ENCODE peak calls at places on chromosomes 3 and 15, in nine cellular contexts. Y, L, C, G, O, E, R, T and U are unnamed samples. For H3K9me3, the result is how much of the 10 kb centered on the place peaks cover.

GRCh38 chr3:195096484-195097330 is 174.3 kb downstream of the XXYLT1 start:
- DNase-seq in Y (no peak), L (no peak), C (no peak), G (no peak), O (no peak), E (no peak), R (no peak), T (no peak), U (peak)

GRCh38 chr3:45055411-45056143 is 29.5 kb downstream of the CLEC3B start:
- DNase-seq in Y (peak), L (peak), C (no peak), G (peak), O (peak), E (peak), R (no peak), T (no peak), U (no peak)

GRCh38 chr15:101206173-101206572 is 45.7 kb downstream of the CHSY1 start:
- DNase-seq in Y (peak), L (no peak), C (no peak), G (no peak), O (no peak), E (no peak), R (no peak), T (no peak), U (peak)

GRCh38 chr15:27057904-27058645 is 87.1 kb downstream of the GABRG3 start:
- DNase-seq in Y (peak), L (no peak), C (no peak), G (no peak), O (no peak), E (peak), R (no peak), T (no peak), U (no peak)

GRCh38 chr15:99509686-99510461 is 55.9 kb upstream of the MEF2A start:
- DNase-seq in Y (no peak), L (no peak), C (no peak), G (peak), O (no peak), E (no peak), R (no peak), T (peak), U (no peak)

GRCh38 chr3:157445897-157446296 is 9.2 kb downstream of the PTX3 start:
- DNase-seq in Y (no peak), L (no peak), C (no peak), G (no peak), O (no peak), E (peak), R (no peak), T (no peak), U (no peak)

GRCh38 chr3:46509661-46510187 is 11.9 kb downstream of the RTP3 start:
- DNase-seq in Y (no peak), L (no peak), C (no peak), G (no peak), O (no peak), E (no peak), R (no peak), T (no peak), U (no peak)

GRCh38 chr3:44530957-44531356 is 24.0 kb upstream of the ZKSCAN7 start:
- DNase-seq in Y (no peak), L (no peak), C (no peak), G (no peak), O (no peak), E (no peak), R (no peak), T (no peak), U (no peak)

GRCh38 chr3:184756151-184756681 is 44.4 kb upstream of the MAGEF1 start:
- DNase-seq in Y (no peak), L (no peak), C (no peak), G (no peak), O (no peak), E (no peak), R (no peak), T (no peak), U (no peak)

GRCh38 chr3:23778451-23778850 is 27.3 kb upstream of the UBE2E1 start:
- DNase-seq in Y (peak), L (no peak), C (no peak), G (no peak), O (no peak), E (no peak), R (no peak), T (no peak), U (no peak)

GRCh38 chr3:37601832-37602231 is 259.8 kb upstream of the CTDSPL start:
- DNase-seq in Y (no peak), L (no peak), C (no peak), G (no peak), O (no peak), E (no peak), R (no peak), T (no peak), U (no peak)

GRCh38 chr3:10982782-10983181 is 9.8 kb upstream of the SLC6A1 start:
- DNase-seq in Y (no peak), L (no peak), C (no peak), G (no peak), O (no peak), E (peak), R (peak), T (no peak), U (no peak)

GRCh38 chr3:138898301-138898700 is 48.6 kb downstream of the FOXL2 start:
- DNase-seq in Y (peak), L (no peak), C (no peak), G (no peak), O (peak), E (no peak), R (no peak), T (no peak), U (no peak)

GRCh38 chr3:43647331-43648166 is 25.7 kb upstream of the ANO10 start:
- DNase-seq in Y (no peak), L (no peak), C (no peak), G (no peak), O (no peak), E (no peak), R (no peak), T (no peak), U (no peak)

GRCh38 chr3:22414239-22414638 is 663.2 kb upstream of the ZNF385D start:
- DNase-seq in Y (no peak), L (no peak), C (no peak), G (no peak), O (no peak), E (no peak), R (no peak), T (no peak), U (no peak)

GRCh38 chr3:29057326-29057725 is 223.5 kb upstream of the RBMS3 start:
- DNase-seq in Y (peak), L (no peak), C (no peak), G (no peak), O (no peak), E (no peak), R (no peak), T (no peak), U (no peak)

GRCh38 chr3:45124379-45124778 is 21.8 kb downstream of the CDCP1 start:
- DNase-seq in Y (peak), L (no peak), C (no peak), G (no peak), O (peak), E (peak), R (no peak), T (no peak), U (no peak)

GRCh38 chr3:62051506-62051905 is 321.8 kb downstream of the FEZF2 start:
- DNase-seq in Y (peak), L (peak), C (no peak), G (peak), O (peak), E (no peak), R (peak), T (no peak), U (no peak)

GRCh38 chr3:185712337-185712736 is 112.5 kb downstream of the IGF2BP2 start:
- DNase-seq in Y (peak), L (no peak), C (no peak), G (no peak), O (no peak), E (no peak), R (no peak), T (no peak), U (no peak)

GRCh38 chr3:46065294-46065705 is 38.0 kb upstream of the XCR1 start:
- DNase-seq in Y (no peak), L (peak), C (no peak), G (no peak), O (peak), E (peak), R (peak), T (peak), U (peak)

GRCh38 chr3:53049987-53050386 is 4.1 kb upstream of the SFMBT1 start:
- DNase-seq in Y (no peak), L (no peak), C (no peak), G (no peak), O (no peak), E (no peak), R (no peak), T (no peak), U (no peak)

GRCh38 chr3:45465192-45465591 is 76.8 kb downstream of the LARS2 start:
- DNase-seq in Y (no peak), L (no peak), C (no peak), G (no peak), O (no peak), E (no peak), R (no peak), T (no peak), U (no peak)

GRCh38 chr3:113600418-113601185 is 68.2 kb downstream of the SIDT1 start:
- DNase-seq in Y (no peak), L (no peak), C (no peak), G (no peak), O (no peak), E (no peak), R (no peak), T (no peak), U (no peak)

GRCh38 chr15:78075490-78076230 is 1.9 kb downstream of the TBC1D2B start:
- DNase-seq in Y (peak), L (no peak), C (peak), G (no peak), O (peak), E (peak), R (no peak), T (no peak), U (no peak)

GRCh38 chr3:171282041-171282440 is 178.2 kb downstream of the TNIK start:
- DNase-seq in Y (peak), L (no peak), C (no peak), G (no peak), O (no peak), E (no peak), R (no peak), T (no peak), U (no peak)

GRCh38 chr3:65181397-65181871 is 493.6 kb upstream of the ADAMTS9 start:
- DNase-seq in Y (no peak), L (no peak), C (no peak), G (no peak), O (no peak), E (no peak), R (no peak), T (no peak), U (no peak)

GRCh38 chr15:96268421-96269204 is 61.9 kb upstream of the NR2F2 start:
- DNase-seq in Y (peak), L (no peak), C (no peak), G (no peak), O (no peak), E (peak), R (no peak), T (no peak), U (no peak)

GRCh38 chr15:73850228-73850627 is 23.1 kb upstream of the TBC1D21 start:
- DNase-seq in Y (no peak), L (no peak), C (no peak), G (no peak), O (no peak), E (no peak), R (no peak), T (no peak), U (no peak)

GRCh38 chr3:50453907-50454306 is 49.5 kb downstream of the CACNA2D2 start:
- DNase-seq in Y (no peak), L (peak), C (no peak), G (peak), O (no peak), E (no peak), R (no peak), T (no peak), U (no peak)

GRCh38 chr3:48694610-48695051 is 8.9 kb upstream of the NCKIPSD start:
- DNase-seq in Y (peak), L (peak), C (peak), G (no peak), O (no peak), E (peak), R (peak), T (no peak), U (no peak)

GRCh38 chr15:50971115-50971514 is 62.6 kb downstream of the AP4E1 start:
- DNase-seq in Y (no peak), L (no peak), C (no peak), G (no peak), O (no peak), E (no peak), R (no peak), T (no peak), U (no peak)

GRCh38 chr15:50973605-50974004 is 65.1 kb downstream of the AP4E1 start:
- DNase-seq in Y (no peak), L (no peak), C (no peak), G (no peak), O (no peak), E (no peak), R (no peak), T (no peak), U (no peak)

GRCh38 chr15:50968353-50968752 is 59.9 kb downstream of the AP4E1 start:
- DNase-seq in Y (peak), L (no peak), C (no peak), G (no peak), O (no peak), E (peak), R (no peak), T (no peak), U (no peak)

GRCh38 chr15:50970524-50970923 is 62.0 kb downstream of the AP4E1 start:
- DNase-seq in Y (no peak), L (no peak), C (no peak), G (no peak), O (no peak), E (no peak), R (no peak), T (no peak), U (no peak)

DNA sequence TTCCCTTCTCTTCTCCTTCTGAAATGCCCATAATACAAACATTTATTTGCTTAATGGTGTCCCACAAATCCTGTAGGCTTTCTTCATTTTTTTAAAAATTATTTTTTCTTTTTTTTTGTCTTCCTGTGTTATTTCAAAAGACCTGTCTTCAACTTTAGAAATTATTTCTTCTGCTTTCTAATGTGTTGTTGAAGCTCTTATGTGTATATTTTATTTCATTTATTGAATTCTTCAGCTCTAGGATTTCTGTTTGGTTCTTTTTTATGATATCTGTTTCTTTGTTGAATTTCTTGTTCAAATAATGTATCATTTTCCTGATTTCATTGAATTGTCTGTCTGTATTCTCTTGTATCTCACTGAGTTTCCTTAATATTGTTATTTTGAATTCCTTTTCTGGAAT is 63.1 kb downstream of the AP4E1 start:
- DNase-seq in Y (no peak), L (no peak), C (no peak), G (peak), O (no peak), E (no peak), R (no peak), T (no peak), U (no peak)
- H3K9me3 ChIP-seq in Y (under half), L (under half), C (under half), G (under half), O (under half), E (under half), R (under half), T (under half), U (under half)

DNA sequence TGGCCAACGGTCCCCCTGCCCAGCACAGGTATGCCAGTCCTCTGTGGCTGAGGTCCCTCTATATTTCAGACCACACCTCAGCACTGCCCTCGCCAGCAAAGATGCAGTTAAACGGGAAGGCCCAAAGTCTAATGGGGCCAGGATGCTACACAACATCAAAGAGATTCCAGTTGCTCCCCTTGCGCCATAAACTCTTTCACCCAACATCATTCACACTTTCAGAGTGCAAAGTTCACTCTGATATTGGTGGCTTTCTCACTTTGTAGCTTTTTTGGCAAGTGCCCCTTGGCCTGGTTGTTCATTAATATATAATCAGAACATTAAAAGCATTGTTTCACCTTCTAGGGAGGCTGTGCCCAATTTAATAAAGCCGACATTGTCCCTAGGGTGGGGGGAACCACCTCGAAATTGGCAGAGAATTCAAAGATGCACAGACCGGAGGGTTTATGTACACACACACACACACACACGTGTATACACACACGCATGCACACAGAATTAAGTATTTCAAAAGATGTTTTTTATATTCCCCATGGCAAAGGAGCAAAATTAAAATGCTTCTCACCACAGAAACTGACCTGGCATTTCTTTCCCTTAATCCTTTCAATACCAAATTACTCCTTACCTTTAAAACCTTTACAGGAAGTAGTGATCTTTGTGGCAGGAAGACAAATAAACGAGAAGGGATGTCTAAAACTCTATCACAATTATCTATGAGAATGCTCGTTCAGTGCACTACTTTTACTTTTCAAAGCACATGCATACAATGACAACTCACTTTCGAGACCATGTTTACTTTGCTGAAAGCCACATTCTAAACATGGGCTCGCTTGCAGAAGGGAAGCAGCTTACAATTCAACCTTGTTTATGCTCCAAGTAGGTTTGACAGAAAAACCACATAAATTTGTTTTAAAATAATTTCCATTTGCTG is 19.5 kb downstream of the LRIG1 start:
- DNase-seq in Y (peak), L (no peak), C (no peak), G (no peak), O (no peak), E (no peak), R (no peak), T (no peak), U (no peak)
- H3K4me3 ChIP-seq in Y (peak), L (no peak), C (no peak), G (peak), O (no peak), E (no peak), R (no peak), T (no peak), U (peak)

DNA sequence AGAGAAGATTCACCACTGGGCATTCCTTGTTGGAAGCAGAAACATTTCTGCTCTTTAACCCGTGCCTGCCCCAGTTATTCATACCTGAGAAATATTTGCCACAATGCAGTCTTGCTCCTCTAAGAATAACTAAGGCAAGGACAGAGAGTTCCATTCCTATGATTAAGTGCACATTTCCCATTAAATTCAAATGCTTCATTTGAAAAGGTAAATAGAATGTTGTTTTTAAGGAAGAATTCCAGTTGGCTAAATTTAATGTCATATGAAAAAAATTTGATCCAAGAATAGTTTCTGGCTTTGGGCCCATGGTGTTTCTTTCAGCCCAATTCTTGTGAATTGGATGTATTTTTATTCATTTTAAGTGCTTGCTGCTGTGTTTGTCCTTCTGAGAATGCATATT is 573.5 kb upstream of the TBL1XR1 start:
- DNase-seq in Y (peak), L (no peak), C (no peak), G (no peak), O (no peak), E (peak), R (no peak), T (no peak), U (no peak)
- H3K9me3 ChIP-seq in Y (under half), L (under half), C (under half), G (under half), O (under half), E (under half), R (under half), T (under half), U (under half)

GRCh38 chr3:12756635-12757034 is 2.4 kb downstream of the TMEM40 start:
- DNase-seq in Y (no peak), L (no peak), C (no peak), G (no peak), O (no peak), E (no peak), R (no peak), T (no peak), U (no peak)
- H3K4me3 ChIP-seq in Y (no peak), L (no peak), C (no peak), G (no peak), O (no peak), E (no peak), R (no peak), T (no peak), U (no peak)

DNA sequence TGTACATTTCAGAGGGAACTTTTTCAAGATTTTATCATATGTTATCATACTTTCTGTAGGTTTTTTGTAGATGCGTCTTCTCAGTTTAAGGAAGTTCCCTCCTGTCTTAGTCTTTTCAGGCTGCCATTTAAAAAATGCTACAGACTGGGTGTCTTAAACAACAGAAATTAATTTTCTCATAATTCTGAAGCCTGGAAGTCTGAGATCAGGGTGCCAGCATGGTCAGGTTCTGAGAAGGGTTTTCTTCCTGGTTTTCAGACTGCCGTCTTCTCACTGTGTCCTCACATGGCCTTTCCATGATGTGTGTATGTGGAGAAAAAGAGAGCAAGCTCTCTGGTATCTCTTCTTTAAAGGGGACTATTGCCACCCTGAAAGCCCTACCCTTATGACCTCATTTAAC is 189.9 kb upstream of the SOX2 start:
- DNase-seq in Y (no peak), L (no peak), C (no peak), G (no peak), O (no peak), E (no peak), R (no peak), T (no peak), U (no peak)
- H3K9me3 ChIP-seq in Y (under half), L (under half), C (under half), G (under half), O (under half), E (under half), R (under half), T (under half), U (under half)